ENCODE peak calls at places on chromosomes 13 and 19, in six cellular contexts. L is mesothelial cell of epicardium, G is gastrocnemius medialis, F is cardiac fibroblast, O is endothelial cell, B is WERI-Rb-1. W is an unnamed sample.
A peak's percentile ranks its signal among the peaks of the same experiment; 100 is the strongest.

GRCh38 chr13:106619688-106620555 is 52.0 kb upstream of the ARGLU1 start:
- DNase-seq in L (no peak), G (peak; percentile 14), F (peak; percentile 77), O (peak; percentile 26), B (peak; percentile 63), W (no peak)

GRCh38 chr19:2021453-2022140 is 6.1 kb upstream of the BTBD2 start:
- DNase-seq in L (no peak), G (no peak), F (no peak), O (no peak), B (no peak), W (no peak)

GRCh38 chr19:13668964-13669363 is 95.4 kb upstream of the MRI1 start:
- DNase-seq in L (no peak), G (no peak), F (no peak), O (no peak), B (no peak), W (no peak)

GRCh38 chr13:41942462-41943094 is 18.3 kb downstream of the VWA8 start:
- DNase-seq in L (no peak), G (peak; percentile 50), F (peak; percentile 63), O (peak; percentile 28), B (peak; percentile 16), W (no peak)

GRCh38 chr13:39374741-39375189 is 228.2 kb downstream of the LHFPL6 start:
- DNase-seq in L (no peak), G (no peak), F (no peak), O (no peak), B (no peak), W (no peak)

GRCh38 chr13:110114351-110114750 is 192.6 kb downstream of the COL4A1 start:
- DNase-seq in L (no peak), G (no peak), F (peak; percentile 36), O (no peak), B (no peak), W (no peak)

GRCh38 chr13:41465215-41465907 is 8.0 kb downstream of the RGCC start:
- DNase-seq in L (no peak), G (peak; percentile 41), F (peak; percentile 91), O (no peak), B (no peak), W (no peak)

GRCh38 chr19:50796634-50797428 is 6.6 kb downstream of the ACP4 start:
- DNase-seq in L (no peak), G (no peak), F (no peak), O (no peak), B (no peak), W (no peak)

GRCh38 chr19:17303940-17304267 is 679 bp upstream of the ABHD8 start:
- DNase-seq in L (no peak), G (no peak), F (no peak), O (no peak), B (no peak), W (no peak)

GRCh38 chr19:31285744-31286143 is 63.5 kb downstream of the TSHZ3 start:
- DNase-seq in L (no peak), G (no peak), F (peak; percentile 56), O (no peak), B (no peak), W (no peak)

GRCh38 chr19:8441725-8442544 is 2.8 kb upstream of the HNRNPM start:
- DNase-seq in L (no peak), G (no peak), F (no peak), O (no peak), B (no peak), W (no peak)

GRCh38 chr13:33270906-33271538 is 14.5 kb downstream of the STARD13 start:
- DNase-seq in L (no peak), G (no peak), F (no peak), O (no peak), B (no peak), W (no peak)

GRCh38 chr13:98816406-98816805 is 63.9 kb upstream of the SLC15A1 start:
- DNase-seq in L (no peak), G (no peak), F (no peak), O (no peak), B (no peak), W (no peak)

GRCh38 chr19:29302002-29302928 is 89.3 kb upstream of the UQCRFS1 start:
- DNase-seq in L (no peak), G (no peak), F (no peak), O (no peak), B (no peak), W (no peak)

GRCh38 chr19:33603377-33603776 is 18.4 kb upstream of the CHST8 start:
- DNase-seq in L (no peak), G (no peak), F (no peak), O (no peak), B (no peak), W (no peak)

GRCh38 chr19:29497686-29498436 is 27.9 kb upstream of the VSTM2B start:
- DNase-seq in L (no peak), G (no peak), F (no peak), O (no peak), B (no peak), W (no peak)

GRCh38 chr19:14149509-14149994 is 13.2 kb upstream of the ASF1B start:
- DNase-seq in L (no peak), G (peak; percentile 46), F (peak; percentile 56), O (no peak), B (no peak), W (no peak)

GRCh38 chr19:34837262-34837661 is 64.2 kb upstream of the ZNF599 start:
- DNase-seq in L (no peak), G (no peak), F (no peak), O (peak; percentile 24), B (no peak), W (no peak)

GRCh38 chr13:60343978-60344377 is 53.0 kb upstream of the TDRD3 start:
- DNase-seq in L (no peak), G (no peak), F (no peak), O (no peak), B (no peak), W (no peak)

GRCh38 chr19:44643605-44644390 is at the start of gene PVR:
- DNase-seq in L (peak; percentile 49), G (peak; percentile 72), F (peak; percentile 76), O (peak; percentile 59), B (peak; percentile 78), W (peak; percentile 40)

GRCh38 chr19:45883881-45884681 is 1.9 kb downstream of the IRF2BP1 start:
- DNase-seq in L (no peak), G (no peak), F (no peak), O (no peak), B (no peak), W (no peak)

GRCh38 chr13:71087006-71087405 is 780.0 kb downstream of the DACH1 start:
- DNase-seq in L (no peak), G (no peak), F (no peak), O (no peak), B (no peak), W (no peak)

GRCh38 chr19:40623403-40624239 is 22.5 kb downstream of the LTBP4 start:
- DNase-seq in L (peak; percentile 70), G (no peak), F (no peak), O (no peak), B (peak; percentile 57), W (peak; percentile 59)

GRCh38 chr13:73366241-73366640 is 307.4 kb downstream of the KLF5 start:
- DNase-seq in L (no peak), G (no peak), F (no peak), O (no peak), B (no peak), W (no peak)

GRCh38 chr13:24624363-24624762 is 55.8 kb upstream of the ATP12A start:
- DNase-seq in L (no peak), G (no peak), F (no peak), O (no peak), B (no peak), W (no peak)

GRCh38 chr13:24625324-24625723 is 54.9 kb upstream of the ATP12A start:
- DNase-seq in L (no peak), G (no peak), F (no peak), O (no peak), B (no peak), W (no peak)

GRCh38 chr13:24624801-24625231 is 55.4 kb upstream of the ATP12A start:
- DNase-seq in L (no peak), G (no peak), F (no peak), O (no peak), B (no peak), W (no peak)

GRCh38 chr13:24622481-24622880 is 57.7 kb upstream of the ATP12A start:
- DNase-seq in L (no peak), G (no peak), F (no peak), O (no peak), B (no peak), W (no peak)

GRCh38 chr13:24623141-24623665 is 57.0 kb upstream of the ATP12A start:
- DNase-seq in L (no peak), G (no peak), F (no peak), O (no peak), B (no peak), W (no peak)
- TF ChIP-seq CTCF in L (no peak), G (no peak), F (no peak), O (no peak), B (no peak), W (no peak)

DNA sequence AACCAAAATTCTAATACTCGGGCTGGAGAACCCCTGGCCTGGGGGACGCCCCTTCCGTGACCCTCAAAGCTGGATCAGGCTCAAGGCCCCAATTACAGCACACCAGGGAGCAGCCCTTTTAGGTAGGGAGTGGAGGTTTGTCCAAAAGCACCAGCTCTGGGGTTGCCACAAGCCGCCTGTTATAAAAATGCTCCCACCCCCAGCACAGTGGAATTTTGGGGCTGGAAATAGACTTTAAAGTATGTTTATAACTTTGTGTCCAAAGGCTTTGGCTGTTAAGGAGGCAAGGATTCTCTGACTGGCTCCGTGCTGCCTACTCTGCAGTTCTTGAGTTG is 564 bp upstream of the GMIP start:
- DNase-seq in L (no peak), G (no peak), F (no peak), O (no peak), B (no peak), W (no peak)
- TF ChIP-seq CTCF in L (peak; percentile 30), G (peak; percentile 7), F (no peak), O (peak; percentile 19), B (no peak), W (no peak)

GRCh38 chr13:77478645-77478997 is 56.9 kb upstream of the SCEL start:
- DNase-seq in L (no peak), G (no peak), F (no peak), O (no peak), B (no peak), W (no peak)
- TF ChIP-seq CTCF in L (no peak), G (no peak), F (no peak), O (peak; percentile 28), B (no peak), W (peak; percentile 14)

GRCh38 chr13:20715340-20715732 is 11.8 kb downstream of the IL17D start:
- DNase-seq in L (no peak), G (no peak), F (peak; percentile 16), O (no peak), B (no peak), W (no peak)
- TF ChIP-seq CTCF in L (no peak), G (no peak), F (no peak), O (no peak), B (no peak), W (no peak)

DNA sequence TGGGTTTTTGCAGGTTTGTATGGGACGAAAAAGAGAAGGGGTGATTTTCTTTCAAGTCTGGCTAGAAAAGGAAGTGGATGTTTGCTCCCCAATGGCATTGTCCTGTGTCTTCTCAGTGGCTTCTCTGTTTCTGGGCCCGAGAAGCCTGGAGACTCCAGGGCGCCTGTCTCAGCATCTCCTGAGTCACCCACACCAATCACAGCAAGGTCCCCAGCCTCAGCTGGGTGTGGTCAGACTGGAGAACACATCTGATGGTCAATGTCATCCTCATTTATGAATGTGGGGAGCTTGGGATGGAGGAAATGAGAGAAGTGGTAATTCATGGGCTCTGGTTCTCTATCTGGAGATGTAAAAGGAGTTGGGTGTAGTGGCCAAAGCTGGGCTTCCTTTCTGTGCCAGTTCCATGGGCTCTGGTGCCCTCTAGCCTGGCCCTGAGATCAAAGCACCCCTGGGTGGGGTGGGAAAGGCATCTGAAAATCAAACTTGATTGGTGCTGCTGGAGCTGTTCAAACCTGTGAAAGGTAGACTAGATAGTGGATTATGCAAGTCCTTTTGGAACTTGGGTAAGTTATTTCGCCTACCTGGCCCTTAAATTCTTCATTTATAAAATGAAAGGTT is 13.4 kb downstream of the RASL11A start:
- DNase-seq in L (no peak), G (no peak), F (peak; percentile 39), O (no peak), B (peak; percentile 38), W (no peak)
- TF ChIP-seq CTCF in L (no peak), G (peak; percentile 22), F (peak; percentile 38), O (no peak), B (peak; percentile 58), W (no peak)

W was measured in progenitor cell of endocrine pancreas.